ENCODE peak calls at places on chromosomes 16 and 17, in four cellular contexts. One of them, this sample, is unnamed.

GRCh38 chr17:34723875-34724274 is 144.5 kb downstream of the TMEM132E start:
- DNase-seq in gastrocnemius medialis: no peak
- DNase-seq in substantia nigra: no peak
- DNase-seq in H9: peak; percentile 16
- DNase-seq in this sample: no peak

GRCh38 chr16:89633064-89633631 is 19.7 kb downstream of the DPEP1 start:
- DNase-seq in gastrocnemius medialis: no peak
- DNase-seq in substantia nigra: no peak
- DNase-seq in H9: no peak
- DNase-seq in this sample: no peak

GRCh38 chr17:19727466-19728113 is 11.2 kb upstream of the SLC47A2 start:
- DNase-seq in substantia nigra: peak; percentile 66
- DNase-seq in H9: no peak
- DNase-seq in gastrocnemius medialis: peak; percentile 78
- DNase-seq in this sample: no peak

GRCh38 chr17:30372755-30373154 is 6.0 kb upstream of the CPD start:
- DNase-seq in H9: no peak
- DNase-seq in gastrocnemius medialis: no peak
- DNase-seq in substantia nigra: no peak
- DNase-seq in this sample: no peak

GRCh38 chr16:1078579-1079021 is 6.1 kb downstream of the SSTR5 start:
- DNase-seq in gastrocnemius medialis: peak; percentile 30
- DNase-seq in H9: no peak
- DNase-seq in substantia nigra: no peak
- DNase-seq in this sample: peak; percentile 81

GRCh38 chr17:5832886-5833285 is 237.3 kb upstream of the WSCD1 start:
- DNase-seq in gastrocnemius medialis: no peak
- DNase-seq in H9: peak; percentile 29
- DNase-seq in substantia nigra: no peak
- DNase-seq in this sample: no peak

GRCh38 chr17:79023886-79024771 is at the start of gene C1QTNF1:
- DNase-seq in gastrocnemius medialis: no peak
- DNase-seq in H9: peak; percentile 73
- DNase-seq in substantia nigra: no peak
- DNase-seq in this sample: peak; percentile 40

GRCh38 chr17:64063766-64064224 is 43.4 kb upstream of the ICAM2 start:
- DNase-seq in substantia nigra: peak; percentile 11
- DNase-seq in gastrocnemius medialis: no peak
- DNase-seq in H9: peak; percentile 94
- DNase-seq in this sample: peak; percentile 71

GRCh38 chr17:2259769-2260536 is 43.6 kb downstream of the SMG6 start:
- DNase-seq in gastrocnemius medialis: no peak
- DNase-seq in substantia nigra: no peak
- DNase-seq in H9: no peak
- DNase-seq in this sample: no peak

GRCh38 chr16:47342055-47342454 is 118.8 kb downstream of the ITFG1 start:
- DNase-seq in H9: no peak
- DNase-seq in gastrocnemius medialis: no peak
- DNase-seq in substantia nigra: no peak
- DNase-seq in this sample: no peak

GRCh38 chr16:1812732-1813163 is 13.9 kb downstream of the HAGH start:
- DNase-seq in substantia nigra: peak; percentile 31
- DNase-seq in gastrocnemius medialis: no peak
- DNase-seq in H9: peak; percentile 68
- DNase-seq in this sample: peak; percentile 92

GRCh38 chr17:36074365-36074764 is 10.3 kb downstream of the CCL18 start:
- DNase-seq in gastrocnemius medialis: no peak
- DNase-seq in H9: no peak
- DNase-seq in substantia nigra: no peak
- DNase-seq in this sample: no peak

GRCh38 chr16:9793623-9794022 is 388.6 kb downstream of the GRIN2A start:
- DNase-seq in H9: no peak
- DNase-seq in gastrocnemius medialis: no peak
- DNase-seq in substantia nigra: no peak
- DNase-seq in this sample: no peak

GRCh38 chr16:31138621-31139578 is 3.4 kb upstream of the PRSS8 start:
- DNase-seq in H9: peak; percentile 80
- DNase-seq in gastrocnemius medialis: peak; percentile 91
- DNase-seq in substantia nigra: no peak
- DNase-seq in this sample: no peak

GRCh38 chr16:70740174-70740918 is 54.5 kb upstream of the MTSS2 start:
- DNase-seq in gastrocnemius medialis: no peak
- DNase-seq in H9: no peak
- DNase-seq in substantia nigra: no peak
- DNase-seq in this sample: peak; percentile 66

GRCh38 chr17:17167356-17167755 is 38.8 kb downstream of the PLD6 start:
- DNase-seq in gastrocnemius medialis: no peak
- DNase-seq in H9: no peak
- DNase-seq in substantia nigra: no peak
- DNase-seq in this sample: peak; percentile 44

GRCh38 chr17:29238133-29238850 is 8.4 kb upstream of the CRYBA1 start:
- DNase-seq in H9: no peak
- DNase-seq in substantia nigra: no peak
- DNase-seq in gastrocnemius medialis: no peak
- DNase-seq in this sample: no peak

GRCh38 chr17:64694207-64694606 is 32.1 kb upstream of the SMURF2 start:
- DNase-seq in H9: no peak
- DNase-seq in gastrocnemius medialis: peak; percentile 13
- DNase-seq in substantia nigra: no peak
- DNase-seq in this sample: peak; percentile 78

GRCh38 chr16:50584033-50584722 is 36.0 kb downstream of the NKD1 start:
- DNase-seq in substantia nigra: no peak
- DNase-seq in gastrocnemius medialis: no peak
- DNase-seq in H9: no peak
- DNase-seq in this sample: no peak

GRCh38 chr16:78210305-78210704 is 110.9 kb downstream of the WWOX start:
- DNase-seq in substantia nigra: no peak
- DNase-seq in gastrocnemius medialis: no peak
- DNase-seq in H9: no peak
- DNase-seq in this sample: no peak

GRCh38 chr17:2814499-2815341 is 18.5 kb downstream of the RAP1GAP2 start:
- DNase-seq in substantia nigra: no peak
- DNase-seq in gastrocnemius medialis: no peak
- DNase-seq in H9: peak; percentile 32
- DNase-seq in this sample: no peak

GRCh38 chr17:40450175-40450574 is 6.9 kb downstream of the IGFBP4 start:
- DNase-seq in gastrocnemius medialis: no peak
- DNase-seq in substantia nigra: no peak
- DNase-seq in H9: peak; percentile 79
- DNase-seq in this sample: peak; percentile 75

GRCh38 chr17:60039509-60040442 is 38.9 kb downstream of the HEATR6 start:
- DNase-seq in gastrocnemius medialis: no peak
- DNase-seq in substantia nigra: no peak
- DNase-seq in H9: no peak
- DNase-seq in this sample: no peak

GRCh38 chr16:30054451-30054850 is 11.1 kb upstream of the ALDOA start:
- DNase-seq in gastrocnemius medialis: no peak
- DNase-seq in H9: no peak
- DNase-seq in substantia nigra: no peak
- DNase-seq in this sample: no peak

GRCh38 chr16:30052671-30053372 is 12.7 kb upstream of the ALDOA start:
- DNase-seq in substantia nigra: peak; percentile 88
- DNase-seq in H9: peak; percentile 90
- DNase-seq in gastrocnemius medialis: peak; percentile 78
- DNase-seq in this sample: peak; percentile 96

GRCh38 chr16:30054959-30055553 is 10.5 kb upstream of the ALDOA start:
- DNase-seq in H9: peak; percentile 86
- DNase-seq in substantia nigra: peak; percentile 19
- DNase-seq in gastrocnemius medialis: no peak
- DNase-seq in this sample: no peak

GRCh38 chr16:30051518-30051917 is 14.0 kb upstream of the ALDOA start:
- DNase-seq in substantia nigra: no peak
- DNase-seq in gastrocnemius medialis: no peak
- DNase-seq in H9: no peak
- DNase-seq in this sample: no peak

DNA sequence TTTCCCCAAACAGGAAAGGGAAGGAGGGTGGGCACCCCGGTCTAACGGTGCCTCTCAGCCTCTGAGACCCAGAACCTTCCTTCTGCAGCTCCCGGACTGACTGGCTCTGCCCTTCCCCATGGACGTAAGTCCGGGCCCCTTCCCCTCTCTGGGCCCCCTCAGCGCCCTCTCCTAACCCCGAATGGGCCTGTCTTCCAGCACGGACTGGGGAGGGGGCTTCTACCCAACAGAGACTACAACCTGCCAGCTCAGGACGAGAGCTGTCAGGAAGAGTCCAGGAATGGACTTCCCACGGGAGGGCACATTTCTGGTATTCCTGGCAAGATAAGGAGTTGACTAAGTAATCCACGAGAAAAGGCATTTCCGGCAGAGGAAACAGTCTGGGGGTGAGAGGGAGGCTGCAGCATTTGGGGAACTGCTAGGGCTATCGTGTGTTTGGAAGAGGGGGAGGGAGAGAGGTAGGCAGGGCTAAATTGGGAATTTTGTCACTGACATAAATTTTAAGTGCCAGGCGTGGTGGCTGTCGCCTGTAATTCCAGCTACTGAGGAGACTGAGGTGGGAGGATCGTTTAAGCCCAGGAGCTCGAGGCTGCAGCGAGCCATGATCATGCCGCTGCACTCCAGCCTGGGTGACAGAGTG is 12.1 kb upstream of the ALDOA start:
- DNase-seq in H9: no peak
- DNase-seq in substantia nigra: no peak
- DNase-seq in gastrocnemius medialis: no peak
- DNase-seq in this sample: no peak
- H3K27ac ChIP-seq in H9: no peak overlapping the region
- H3K27ac ChIP-seq in substantia nigra: peak overlapping the region; percentile 51
- H3K27ac ChIP-seq in gastrocnemius medialis: no peak overlapping the region
- H3K27ac ChIP-seq in this sample: no peak overlapping the region

GRCh38 chr17:4007346-4008081 is 43.3 kb upstream of the ATP2A3 start:
- DNase-seq in H9: no peak
- DNase-seq in substantia nigra: no peak
- DNase-seq in gastrocnemius medialis: no peak
- DNase-seq in this sample: no peak
- H3K27ac ChIP-seq in H9: no peak overlapping the region
- H3K27ac ChIP-seq in substantia nigra: no peak overlapping the region
- H3K27ac ChIP-seq in gastrocnemius medialis: no peak overlapping the region
- H3K27ac ChIP-seq in this sample: no peak overlapping the region

GRCh38 chr16:85326113-85326793 is 214.0 kb upstream of the CIBAR2 start:
- DNase-seq in H9: no peak
- DNase-seq in substantia nigra: no peak
- DNase-seq in gastrocnemius medialis: no peak
- DNase-seq in this sample: no peak
- H3K27ac ChIP-seq in H9: no peak overlapping the region
- H3K27ac ChIP-seq in substantia nigra: no peak overlapping the region
- H3K27ac ChIP-seq in gastrocnemius medialis: no peak overlapping the region
- H3K27ac ChIP-seq in this sample: no peak overlapping the region

GRCh38 chr17:49695698-49696232 is 12.0 kb downstream of the SLC35B1 start:
- DNase-seq in substantia nigra: no peak
- DNase-seq in H9: no peak
- DNase-seq in gastrocnemius medialis: no peak
- DNase-seq in this sample: no peak
- H3K27ac ChIP-seq in substantia nigra: no peak overlapping the region
- H3K27ac ChIP-seq in H9: no peak overlapping the region
- H3K27ac ChIP-seq in gastrocnemius medialis: no peak overlapping the region
- H3K27ac ChIP-seq in this sample: no peak overlapping the region

DNA sequence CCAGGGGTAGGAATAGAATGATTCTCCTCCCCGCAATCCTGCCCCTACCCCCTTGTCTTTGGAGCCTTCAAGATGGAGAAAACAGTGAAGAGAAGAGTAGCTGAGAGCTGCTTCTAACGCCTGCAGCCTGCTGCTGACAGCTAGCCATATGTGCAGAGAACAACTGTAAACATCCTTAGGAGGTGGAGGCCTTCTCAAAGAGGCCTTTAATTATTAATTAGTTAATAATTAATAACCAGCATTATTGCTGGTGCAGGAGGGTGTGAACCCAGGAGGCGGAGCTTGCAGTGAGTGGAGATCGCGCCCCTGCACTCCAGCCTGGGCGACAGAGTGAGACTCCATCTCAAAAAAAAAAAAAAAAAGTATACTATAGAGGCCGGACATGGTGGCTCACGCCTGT is 8.5 kb downstream of the BFAR start:
- DNase-seq in gastrocnemius medialis: no peak
- DNase-seq in H9: no peak
- DNase-seq in substantia nigra: no peak
- DNase-seq in this sample: no peak
- H3K27ac ChIP-seq in gastrocnemius medialis: no peak overlapping the region
- H3K27ac ChIP-seq in H9: no peak overlapping the region
- H3K27ac ChIP-seq in substantia nigra: no peak overlapping the region
- H3K27ac ChIP-seq in this sample: no peak overlapping the region

GRCh38 chr16:22739077-22739476 is 74.9 kb upstream of the HS3ST2 start:
- DNase-seq in gastrocnemius medialis: peak; percentile 12
- DNase-seq in substantia nigra: no peak
- DNase-seq in H9: no peak
- DNase-seq in this sample: no peak
- H3K27ac ChIP-seq in gastrocnemius medialis: peak overlapping the region; percentile 42
- H3K27ac ChIP-seq in substantia nigra: no peak overlapping the region
- H3K27ac ChIP-seq in H9: no peak overlapping the region
- H3K27ac ChIP-seq in this sample: no peak overlapping the region

GRCh38 chr17:15278381-15278780 is 13.3 kb upstream of the PMP22 start:
- DNase-seq in gastrocnemius medialis: no peak
- DNase-seq in substantia nigra: no peak
- DNase-seq in H9: no peak
- DNase-seq in this sample: no peak

GRCh38 chr17:15274017-15274416 is 8.9 kb upstream of the PMP22 start:
- DNase-seq in gastrocnemius medialis: no peak
- DNase-seq in H9: no peak
- DNase-seq in substantia nigra: no peak
- DNase-seq in this sample: no peak

GRCh38 chr17:15281909-15282308 is 16.8 kb upstream of the PMP22 start:
- DNase-seq in H9: no peak
- DNase-seq in gastrocnemius medialis: no peak
- DNase-seq in substantia nigra: no peak
- DNase-seq in this sample: no peak

GRCh38 chr17:15284537-15284936 is 19.4 kb upstream of the PMP22 start:
- DNase-seq in substantia nigra: no peak
- DNase-seq in gastrocnemius medialis: no peak
- DNase-seq in H9: no peak
- DNase-seq in this sample: no peak

GRCh38 chr17:15279011-15279477 is 13.9 kb upstream of the PMP22 start:
- DNase-seq in substantia nigra: no peak
- DNase-seq in H9: no peak
- DNase-seq in gastrocnemius medialis: no peak
- DNase-seq in this sample: no peak
- H3K27ac ChIP-seq in substantia nigra: no peak overlapping the region
- H3K27ac ChIP-seq in H9: no peak overlapping the region
- H3K27ac ChIP-seq in gastrocnemius medialis: no peak overlapping the region
- H3K27ac ChIP-seq in this sample: no peak overlapping the region

GRCh38 chr16:85717393-85718152 is 28.8 kb upstream of the GINS2 start:
- DNase-seq in H9: peak; percentile 75
- DNase-seq in gastrocnemius medialis: peak; percentile 34
- DNase-seq in substantia nigra: peak; percentile 63
- DNase-seq in this sample: peak; percentile 89
- H3K27ac ChIP-seq in H9: no peak overlapping the region
- H3K27ac ChIP-seq in gastrocnemius medialis: no peak overlapping the region
- H3K27ac ChIP-seq in substantia nigra: no peak overlapping the region
- H3K27ac ChIP-seq in this sample: no peak overlapping the region